ENCODE peak calls at places on chromosomes 11 and 22, in four cellular contexts. K is left ventricle myocardium superior; O is SJSA1; H is CD4-positive, alpha-beta memory T cell. J is an unnamed sample.

GRCh38 chr11:71301046-71301857 is 48.9 kb upstream of the SHANK2 start:
- DNase-seq in K (no peak), O (no peak), H (no peak), J (no peak)

GRCh38 chr11:77276271-77276670 is 25.2 kb downstream of the GDPD4 start:
- DNase-seq in K (no peak), O (no peak), H (no peak), J (peak)

GRCh38 chr11:35083181-35084061 is 55.5 kb upstream of the CD44 start:
- DNase-seq in K (peak), O (peak), H (peak), J (peak)

GRCh38 chr11:114296979-114297372 is 777 bp downstream of the NNMT start:
- DNase-seq in K (no peak), O (no peak), H (no peak), J (no peak)

GRCh38 chr22:36284171-36284571 is 31.2 kb downstream of the APOL1 start:
- DNase-seq in K (no peak), O (no peak), H (no peak), J (no peak)

GRCh38 chr11:17978553-17979287 is 34.1 kb downstream of the SERGEF start:
- DNase-seq in K (peak), O (peak), H (no peak), J (peak)

GRCh38 chr11:80616070-80616800 is 1175.4 kb upstream of the TENM4 start:
- DNase-seq in K (no peak), O (no peak), H (no peak), J (no peak)

GRCh38 chr22:25057013-25057881 is 104.7 kb downstream of the KIAA1671 start:
- DNase-seq in K (peak), O (no peak), H (peak), J (no peak)

GRCh38 chr11:7019500-7020182 is 505 bp downstream of the ZNF214 start:
- DNase-seq in K (peak), O (no peak), H (no peak), J (no peak)

GRCh38 chr11:67290801-67291200 is 1.7 kb downstream of the ANKRD13D start:
- DNase-seq in K (peak), O (no peak), H (no peak), J (no peak)

GRCh38 chr22:25795437-25795836 is 53.4 kb downstream of the MYO18B start:
- DNase-seq in K (no peak), O (no peak), H (no peak), J (no peak)

GRCh38 chr22:24146791-24147353 is 34.4 kb upstream of the SUSD2 start:
- DNase-seq in K (peak), O (peak), H (no peak), J (peak)

GRCh38 chr22:46622081-46622521 is 1.9 kb downstream of the GRAMD4 start:
- DNase-seq in K (peak), O (no peak), H (no peak), J (no peak)